ENCODE peak calls at places on chromosomes 5 and 9, in five cellular contexts. Y is neural progenitor cell, O is WERI-Rb-1, Z is GM06990, N is stomach. U is an unnamed sample. For H3K36me3, the result is how much of the 10 kb centered on the place peaks cover.

GRCh38 chr9:90881648-90882047 is 80.0 kb downstream of the SYK start:
- DNase-seq in Y (no peak), O (no peak), Z (peak), N (no peak), U (no peak)

GRCh38 chr9:87694236-87694755 is 31.6 kb upstream of the CTSL start:
- DNase-seq in Y (no peak), O (no peak), Z (no peak), N (no peak), U (no peak)

GRCh38 chr5:143119881-143120341 is 283.6 kb downstream of the NR3C1 start:
- DNase-seq in Y (no peak), O (no peak), Z (no peak), N (no peak), U (no peak)

GRCh38 chr5:41815663-41816062 is 54.6 kb downstream of the OXCT1 start:
- DNase-seq in Y (no peak), O (no peak), Z (no peak), N (no peak), U (no peak)

GRCh38 chr5:73061593-73061992 is 58.8 kb upstream of the TMEM171 start:
- DNase-seq in Y (no peak), O (no peak), Z (no peak), N (no peak), U (no peak)

GRCh38 chr9:69325409-69326212 is 596 bp downstream of the ENTREP1 start:
- DNase-seq in Y (peak), O (peak), Z (no peak), N (peak), U (no peak)

GRCh38 chr9:35820076-35820475 is 5.2 kb upstream of the HINT2 start:
- DNase-seq in Y (no peak), O (no peak), Z (no peak), N (no peak), U (no peak)

GRCh38 chr9:13569706-13570423 is 290.4 kb upstream of the MPDZ start:
- DNase-seq in Y (no peak), O (no peak), Z (no peak), N (no peak), U (no peak)

GRCh38 chr5:11010811-11011210 is 249.8 kb upstream of the DAP start:
- DNase-seq in Y (no peak), O (no peak), Z (no peak), N (no peak), U (no peak)

GRCh38 chr9:90873422-90873821 is 71.8 kb downstream of the SYK start:
- DNase-seq in Y (no peak), O (no peak), Z (no peak), N (no peak), U (no peak)

GRCh38 chr5:33258553-33258952 is 182.2 kb upstream of the TARS1 start:
- DNase-seq in Y (no peak), O (no peak), Z (no peak), N (no peak), U (no peak)

GRCh38 chr9:134722120-134722701 is 80.6 kb downstream of the COL5A1 start:
- DNase-seq in Y (no peak), O (no peak), Z (no peak), N (no peak), U (no peak)

GRCh38 chr9:13083973-13084528 is 195.4 kb downstream of the MPDZ start:
- DNase-seq in Y (no peak), O (no peak), Z (no peak), N (no peak), U (peak)

GRCh38 chr5:6712136-6712581 is 1.1 kb upstream of the TENT4A start:
- DNase-seq in Y (peak), O (peak), Z (peak), N (peak), U (no peak)

GRCh38 chr9:109498195-109499060 is at the start of gene PTPN3:
- DNase-seq in Y (peak), O (peak), Z (no peak), N (peak), U (no peak)

GRCh38 chr9:123541441-123541840 is 185.4 kb downstream of the CRB2 start:
- DNase-seq in Y (no peak), O (no peak), Z (no peak), N (no peak), U (no peak)

GRCh38 chr5:132777209-132778069 is at the start of gene SEPTIN8:
- DNase-seq in Y (peak), O (peak), Z (peak), N (peak), U (no peak)

GRCh38 chr5:154630410-154630809 is 124.8 kb upstream of the LARP1 start:
- DNase-seq in Y (no peak), O (no peak), Z (no peak), N (no peak), U (no peak)

GRCh38 chr9:87198716-87199115 is 251.4 kb upstream of the GAS1 start:
- DNase-seq in Y (no peak), O (no peak), Z (no peak), N (no peak), U (no peak)

GRCh38 chr9:101791938-101792337 is 53.5 kb upstream of the GRIN3A start:
- DNase-seq in Y (peak), O (peak), Z (no peak), N (no peak), U (no peak)

GRCh38 chr9:101792475-101792874 is 54.0 kb upstream of the GRIN3A start:
- DNase-seq in Y (no peak), O (no peak), Z (no peak), N (no peak), U (no peak)

GRCh38 chr9:101795147-101795546 is 56.7 kb upstream of the GRIN3A start:
- DNase-seq in Y (no peak), O (no peak), Z (no peak), N (no peak), U (no peak)

GRCh38 chr9:101796044-101796443 is 57.6 kb upstream of the GRIN3A start:
- DNase-seq in Y (no peak), O (no peak), Z (no peak), N (no peak), U (no peak)

GRCh38 chr9:101791533-101791932 is 53.1 kb upstream of the GRIN3A start:
- DNase-seq in Y (no peak), O (no peak), Z (no peak), N (no peak), U (no peak)
- H3K36me3 ChIP-seq in Y (under half), O (under half), Z (under half), N (under half), U (under half)

GRCh38 chr9:38687389-38687842 is 32.5 kb downstream of the FAM240B start:
- DNase-seq in Y (no peak), O (no peak), Z (no peak), N (peak), U (peak)
- H3K4me3 ChIP-seq in Y (no peak), O (no peak), Z (no peak), N (peak), U (peak)

GRCh38 chr9:112207451-112207850 is 32.4 kb upstream of the SUSD1 start:
- DNase-seq in Y (no peak), O (no peak), Z (no peak), N (no peak), U (no peak)
- H3K36me3 ChIP-seq in Y (under half), O (under half), Z (under half), N (half or more), U (under half)

DNA sequence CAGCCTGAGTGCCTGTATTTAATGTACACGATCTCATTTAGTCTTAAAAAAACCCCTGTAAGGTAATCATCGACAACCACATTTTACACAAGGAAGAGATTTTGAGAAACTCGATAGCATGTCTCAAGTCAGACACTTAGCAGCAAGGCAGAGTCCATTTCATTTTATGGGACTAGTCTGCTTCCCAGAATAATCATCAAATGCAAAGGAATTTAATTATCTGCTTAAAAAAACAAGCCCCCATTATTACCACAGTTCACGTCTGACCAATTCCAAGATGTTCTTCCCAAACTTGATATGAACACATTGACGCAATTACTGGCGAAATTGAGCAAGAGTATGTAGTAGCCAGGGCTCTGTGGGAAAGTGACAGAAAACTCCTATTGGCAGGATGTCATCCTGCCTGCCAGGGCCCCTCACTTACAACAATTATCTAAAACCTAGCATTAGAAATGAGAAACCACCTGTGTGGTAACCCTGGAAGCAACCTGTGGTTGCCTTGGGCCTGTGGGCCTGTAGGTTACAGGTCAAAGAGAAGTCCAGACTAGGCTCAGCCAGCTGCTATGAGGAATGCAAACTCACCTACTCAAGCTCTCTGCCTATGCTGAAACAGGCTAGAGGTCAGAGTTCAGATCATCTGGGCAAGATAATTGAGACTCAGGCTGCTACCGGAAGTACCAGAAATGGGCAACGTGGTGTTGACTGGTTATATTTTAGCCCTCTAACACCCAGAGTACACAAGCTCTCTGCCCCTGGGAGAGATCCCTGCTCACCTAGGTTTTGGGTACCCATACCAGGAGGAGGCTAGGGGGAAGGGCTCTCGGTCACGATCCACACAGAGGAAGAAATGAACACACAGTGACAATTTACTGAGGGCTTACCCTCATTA is 1.6 kb downstream of the B4GALT1 start:
- DNase-seq in Y (no peak), O (no peak), Z (peak), N (peak), U (no peak)
- H3K4me3 ChIP-seq in Y (peak), O (peak), Z (peak), N (peak), U (peak)

U was measured in kidney epithelial cell.